ENCODE peak calls at places on chromosomes 6 and 20, in seven cellular contexts. One of them, this sample, is unnamed.

GRCh38 chr6:119132211-119133004 is 53.9 kb upstream of the FAM184A start:
- DNase-seq in tibial artery: no peak
- DNase-seq in WTC11: no peak
- DNase-seq in heart right ventricle: no peak
- DNase-seq in EL: no peak
- DNase-seq in CD8-positive, alpha-beta T cell: no peak
- DNase-seq in uterus: no peak
- DNase-seq in this sample: no peak

GRCh38 chr6:54595844-54596243 is 250.7 kb upstream of the FAM83B start:
- DNase-seq in WTC11: no peak
- DNase-seq in tibial artery: no peak
- DNase-seq in heart right ventricle: no peak
- DNase-seq in uterus: no peak
- DNase-seq in EL: peak
- DNase-seq in CD8-positive, alpha-beta T cell: no peak
- DNase-seq in this sample: peak

GRCh38 chr6:2940851-2941250 is 30.5 kb downstream of the SERPINB6 start:
- DNase-seq in heart right ventricle: no peak
- DNase-seq in EL: no peak
- DNase-seq in CD8-positive, alpha-beta T cell: no peak
- DNase-seq in tibial artery: no peak
- DNase-seq in uterus: no peak
- DNase-seq in WTC11: no peak
- DNase-seq in this sample: no peak

GRCh38 chr6:149150999-149151398 is 166.5 kb upstream of the TAB2 start:
- DNase-seq in EL: no peak
- DNase-seq in tibial artery: no peak
- DNase-seq in uterus: no peak
- DNase-seq in heart right ventricle: no peak
- DNase-seq in CD8-positive, alpha-beta T cell: no peak
- DNase-seq in WTC11: no peak
- DNase-seq in this sample: peak

GRCh38 chr6:36387440-36388303 is at the start of gene ETV7:
- DNase-seq in WTC11: peak
- DNase-seq in CD8-positive, alpha-beta T cell: peak
- DNase-seq in EL: peak
- DNase-seq in tibial artery: no peak
- DNase-seq in uterus: peak
- DNase-seq in heart right ventricle: peak
- DNase-seq in this sample: no peak

GRCh38 chr6:151044465-151045441 is 179.3 kb downstream of the MTHFD1L start:
- DNase-seq in tibial artery: peak
- DNase-seq in uterus: peak
- DNase-seq in heart right ventricle: peak
- DNase-seq in EL: peak
- DNase-seq in WTC11: no peak
- DNase-seq in CD8-positive, alpha-beta T cell: no peak
- DNase-seq in this sample: no peak

GRCh38 chr6:170268216-170269129 is 22.4 kb downstream of the DLL1 start:
- DNase-seq in uterus: no peak
- DNase-seq in tibial artery: no peak
- DNase-seq in EL: no peak
- DNase-seq in WTC11: no peak
- DNase-seq in CD8-positive, alpha-beta T cell: no peak
- DNase-seq in heart right ventricle: no peak
- DNase-seq in this sample: no peak

GRCh38 chr20:33539129-33539528 is 49.2 kb downstream of the CBFA2T2 start:
- DNase-seq in CD8-positive, alpha-beta T cell: no peak
- DNase-seq in tibial artery: no peak
- DNase-seq in EL: peak
- DNase-seq in WTC11: no peak
- DNase-seq in uterus: no peak
- DNase-seq in heart right ventricle: no peak
- DNase-seq in this sample: peak

GRCh38 chr6:129662980-129663431 is 47.0 kb downstream of the ARHGAP18 start:
- DNase-seq in CD8-positive, alpha-beta T cell: no peak
- DNase-seq in EL: no peak
- DNase-seq in WTC11: no peak
- DNase-seq in uterus: no peak
- DNase-seq in tibial artery: no peak
- DNase-seq in heart right ventricle: no peak
- DNase-seq in this sample: no peak

GRCh38 chr6:90088009-90088408 is 193.7 kb downstream of the GJA10 start:
- DNase-seq in CD8-positive, alpha-beta T cell: no peak
- DNase-seq in tibial artery: no peak
- DNase-seq in WTC11: no peak
- DNase-seq in heart right ventricle: no peak
- DNase-seq in EL: peak
- DNase-seq in uterus: no peak
- DNase-seq in this sample: peak

GRCh38 chr6:30884521-30885480 is 482 bp downstream of the DDR1 start:
- DNase-seq in WTC11: peak
- DNase-seq in uterus: peak
- DNase-seq in heart right ventricle: peak
- DNase-seq in tibial artery: peak
- DNase-seq in CD8-positive, alpha-beta T cell: peak
- DNase-seq in EL: peak
- DNase-seq in this sample: no peak

GRCh38 chr6:3284436-3284876 is 25.7 kb downstream of the PSMG4 start:
- DNase-seq in WTC11: peak
- DNase-seq in CD8-positive, alpha-beta T cell: no peak
- DNase-seq in uterus: no peak
- DNase-seq in EL: no peak
- DNase-seq in tibial artery: peak
- DNase-seq in heart right ventricle: no peak
- DNase-seq in this sample: no peak

GRCh38 chr6:43851204-43851855 is 81.3 kb downstream of the VEGFA start:
- DNase-seq in tibial artery: no peak
- DNase-seq in CD8-positive, alpha-beta T cell: no peak
- DNase-seq in EL: peak
- DNase-seq in uterus: no peak
- DNase-seq in heart right ventricle: no peak
- DNase-seq in WTC11: no peak
- DNase-seq in this sample: peak

GRCh38 chr6:118893095-118893881 is 664 bp upstream of the ASF1A start:
- DNase-seq in CD8-positive, alpha-beta T cell: peak
- DNase-seq in tibial artery: peak
- DNase-seq in EL: peak
- DNase-seq in WTC11: no peak
- DNase-seq in heart right ventricle: no peak
- DNase-seq in uterus: peak
- DNase-seq in this sample: peak

GRCh38 chr6:15247750-15248450 is 2.0 kb downstream of the JARID2 start:
- DNase-seq in heart right ventricle: peak
- DNase-seq in tibial artery: peak
- DNase-seq in CD8-positive, alpha-beta T cell: peak
- DNase-seq in uterus: peak
- DNase-seq in EL: peak
- DNase-seq in WTC11: peak
- DNase-seq in this sample: peak